ENCODE peak calls at places on chromosomes 5 and 9, in ten cellular contexts. S is mammary epithelial cell, C is breast epithelium, V is prostate gland, I is thoracic aorta, A is transverse colon, E is psoas muscle, L is Panc1, N is tibial nerve, M is esophagus squamous epithelium. W is an unnamed sample. For H3K36me3, the result is how much of the 10 kb centered on the place peaks cover.

GRCh38 chr5:102453716-102454115 is 45.1 kb downstream of the SLCO6A1 start:
- DNase-seq in M (no peak), A (no peak), L (no peak), E (no peak), V (no peak), N (no peak), I (no peak), C (no peak), S (no peak), W (no peak)

GRCh38 chr5:159456261-159456660 is 126.0 kb upstream of the IL12B start:
- DNase-seq in V (no peak), A (no peak), L (no peak), C (no peak), E (no peak), S (no peak), N (no peak), M (no peak), I (no peak), W (no peak)

GRCh38 chr9:101480386-101480785 is 44.8 kb upstream of the ALDOB start:
- DNase-seq in N (no peak), M (no peak), I (no peak), L (no peak), S (peak), A (peak), C (no peak), V (peak), E (no peak), W (no peak)

GRCh38 chr9:113355197-113355596 is 5.9 kb downstream of the BSPRY start:
- DNase-seq in M (no peak), E (no peak), C (no peak), V (no peak), I (no peak), N (no peak), S (no peak), L (no peak), A (no peak), W (no peak)

GRCh38 chr9:71737455-71737854 is 30.9 kb downstream of the CEMIP2 start:
- DNase-seq in C (no peak), N (no peak), I (no peak), M (no peak), E (no peak), A (peak), L (no peak), S (peak), V (no peak), W (no peak)

GRCh38 chr5:41201082-41201772 is 12.1 kb downstream of the C6 start:
- DNase-seq in S (no peak), M (no peak), L (no peak), E (no peak), A (no peak), I (no peak), C (no peak), V (no peak), N (no peak), W (no peak)

GRCh38 chr5:133412661-133413060 is 199.7 kb downstream of the FSTL4 start:
- DNase-seq in C (no peak), S (no peak), A (no peak), I (no peak), N (no peak), E (no peak), L (no peak), M (no peak), V (no peak), W (no peak)

GRCh38 chr5:33438996-33439395 is 1.8 kb upstream of the TARS1 start:
- DNase-seq in E (no peak), S (no peak), L (no peak), M (no peak), I (no peak), N (no peak), V (no peak), C (no peak), A (no peak), W (no peak)

GRCh38 chr9:114898741-114899140 is 31.6 kb downstream of the TNFSF8 start:
- DNase-seq in N (no peak), C (no peak), I (no peak), L (no peak), S (no peak), A (peak), V (no peak), E (no peak), M (peak), W (peak)

GRCh38 chr5:168790037-168790635 is 211.0 kb upstream of the PANK3 start:
- DNase-seq in M (no peak), C (no peak), V (no peak), S (no peak), I (no peak), E (no peak), N (no peak), A (no peak), L (no peak), W (no peak)

GRCh38 chr9:120937127-120937526 is 10.5 kb upstream of the TRAF1 start:
- DNase-seq in M (no peak), A (no peak), L (no peak), C (no peak), V (no peak), I (no peak), N (no peak), S (no peak), E (peak), W (no peak)

GRCh38 chr5:156103116-156103860 is 223.7 kb upstream of the SGCD start:
- DNase-seq in M (no peak), S (no peak), V (no peak), A (no peak), I (no peak), E (no peak), L (no peak), N (no peak), C (no peak), W (no peak)

GRCh38 chr5:115068239-115069086 is 101.2 kb downstream of the TRIM36 start:
- DNase-seq in S (peak), M (no peak), A (no peak), C (no peak), I (no peak), L (no peak), V (no peak), N (no peak), E (no peak), W (no peak)

GRCh38 chr5:89243611-89244010 is 360.6 kb upstream of the MEF2C start:
- DNase-seq in E (no peak), L (no peak), V (no peak), N (no peak), I (no peak), A (no peak), S (no peak), C (no peak), M (no peak), W (no peak)

GRCh38 chr5:34749431-34749872 is 89.5 kb upstream of the TTC23L start:
- DNase-seq in E (no peak), S (no peak), L (no peak), A (no peak), I (no peak), M (no peak), C (no peak), V (no peak), N (no peak), W (no peak)

GRCh38 chr9:95079461-95079860 is 238.0 kb downstream of the FANCC start:
- DNase-seq in A (no peak), M (no peak), S (no peak), I (no peak), N (no peak), E (no peak), C (no peak), L (no peak), V (no peak), W (no peak)

GRCh38 chr5:108727154-108727638 is 20.5 kb upstream of the FER start:
- DNase-seq in E (no peak), M (no peak), S (no peak), L (no peak), V (peak), A (peak), I (no peak), N (no peak), C (peak), W (no peak)

GRCh38 chr5:165209101-165209727 is 1703.8 kb downstream of the MAT2B start:
- DNase-seq in I (no peak), N (no peak), M (no peak), S (peak), V (no peak), A (no peak), E (no peak), C (no peak), L (peak), W (no peak)

GRCh38 chr5:171309526-171310333 is 682 bp downstream of the TLX3 start:
- DNase-seq in S (no peak), V (no peak), L (no peak), I (no peak), M (no peak), A (peak), E (peak), C (no peak), N (no peak), W (peak)

GRCh38 chr9:83106272-83106671 is 43.3 kb upstream of the RASEF start:
- DNase-seq in A (no peak), L (no peak), N (no peak), S (no peak), C (no peak), M (no peak), V (no peak), E (no peak), I (no peak), W (no peak)

GRCh38 chr5:1159774-1160406 is 41.5 kb upstream of the SLC6A19 start:
- DNase-seq in N (no peak), M (no peak), C (no peak), S (no peak), V (no peak), I (no peak), E (no peak), L (no peak), A (no peak), W (no peak)

GRCh38 chr9:133600747-133601146 is 8.4 kb downstream of the FAM163B start:
- DNase-seq in N (no peak), C (no peak), I (no peak), V (no peak), M (no peak), S (no peak), E (no peak), L (no peak), A (no peak), W (no peak)

GRCh38 chr9:71793386-71794105 is 25.2 kb upstream of the CEMIP2 start:
- DNase-seq in L (no peak), E (no peak), N (no peak), C (no peak), S (no peak), M (no peak), A (no peak), I (no peak), V (no peak), W (no peak)

GRCh38 chr5:74521401-74521800 is 119.1 kb downstream of the ENC1 start:
- DNase-seq in E (no peak), L (no peak), M (no peak), S (no peak), C (no peak), A (no peak), N (no peak), V (no peak), I (no peak), W (no peak)

GRCh38 chr9:128414461-128414860 is 6.2 kb upstream of the CERCAM start:
- DNase-seq in N (no peak), S (no peak), I (no peak), M (no peak), V (no peak), L (no peak), C (no peak), A (no peak), E (no peak), W (no peak)

GRCh38 chr9:129885670-129886106 is 50.4 kb downstream of the USP20 start:
- DNase-seq in M (peak), E (peak), I (peak), S (peak), C (peak), N (peak), L (peak), V (peak), A (peak), W (peak)

GRCh38 chr9:135353935-135354334 is 125.6 kb upstream of the PPP1R26 start:
- DNase-seq in C (no peak), M (no peak), S (no peak), V (no peak), E (no peak), L (no peak), A (no peak), I (no peak), N (no peak), W (no peak)

GRCh38 chr5:115543931-115544370 is 624 bp downstream of the FEM1C start:
- DNase-seq in C (peak), M (no peak), E (peak), I (no peak), S (peak), L (no peak), A (peak), V (peak), N (peak), W (no peak)

GRCh38 chr9:77783518-77783917 is 135.4 kb upstream of the GNA14 start:
- DNase-seq in M (no peak), E (no peak), S (no peak), C (no peak), L (no peak), N (no peak), A (no peak), I (no peak), V (no peak), W (no peak)

GRCh38 chr5:3994635-3995034 is 399.0 kb downstream of the IRX1 start:
- DNase-seq in E (no peak), L (no peak), I (no peak), V (no peak), C (no peak), M (no peak), S (no peak), N (no peak), A (no peak), W (no peak)

GRCh38 chr9:80885894-80886293 is 803.5 kb downstream of the TLE1 start:
- DNase-seq in C (no peak), E (no peak), V (no peak), M (no peak), I (no peak), A (no peak), S (no peak), L (no peak), N (no peak), W (no peak)

GRCh38 chr5:175573493-175574269 is 84.2 kb upstream of the HRH2 start:
- DNase-seq in M (no peak), L (no peak), E (no peak), A (no peak), I (no peak), N (no peak), V (no peak), C (no peak), S (no peak), W (peak)

GRCh38 chr5:59188415-59189225 is 605.7 kb downstream of the RAB3C start:
- DNase-seq in V (peak), I (no peak), E (peak), C (peak), A (peak), S (peak), M (no peak), L (no peak), N (peak), W (peak)

GRCh38 chr5:137825165-137825564 is 42.5 kb upstream of the MYOT start:
- DNase-seq in V (no peak), I (no peak), S (no peak), A (no peak), M (no peak), N (no peak), L (peak), E (no peak), C (no peak), W (no peak)

GRCh38 chr9:87884578-87885459 is 2.1 kb downstream of the SPATA31E1 start:
- DNase-seq in I (no peak), E (peak), A (no peak), S (no peak), M (no peak), V (peak), L (no peak), N (no peak), C (no peak), W (no peak)

GRCh38 chr5:59036274-59036961 is 453.5 kb downstream of the RAB3C start:
- DNase-seq in N (no peak), E (peak), S (peak), A (peak), V (peak), L (peak), C (no peak), I (no peak), M (no peak), W (peak)

GRCh38 chr9:119961774-119962408 is 592.7 kb upstream of the BRINP1 start:
- DNase-seq in C (no peak), V (no peak), N (no peak), I (no peak), S (no peak), A (peak), L (no peak), M (no peak), E (peak), W (no peak)

GRCh38 chr5:167573274-167574127 is 717.9 kb upstream of the WWC1 start:
- DNase-seq in I (no peak), V (peak), E (no peak), M (no peak), A (no peak), C (no peak), L (no peak), S (peak), N (no peak), W (no peak)

GRCh38 chr9:86550411-86550810 is 196.2 kb upstream of the TUT7 start:
- DNase-seq in A (no peak), S (no peak), L (no peak), V (no peak), I (no peak), E (no peak), C (no peak), M (no peak), N (no peak), W (no peak)

DNA sequence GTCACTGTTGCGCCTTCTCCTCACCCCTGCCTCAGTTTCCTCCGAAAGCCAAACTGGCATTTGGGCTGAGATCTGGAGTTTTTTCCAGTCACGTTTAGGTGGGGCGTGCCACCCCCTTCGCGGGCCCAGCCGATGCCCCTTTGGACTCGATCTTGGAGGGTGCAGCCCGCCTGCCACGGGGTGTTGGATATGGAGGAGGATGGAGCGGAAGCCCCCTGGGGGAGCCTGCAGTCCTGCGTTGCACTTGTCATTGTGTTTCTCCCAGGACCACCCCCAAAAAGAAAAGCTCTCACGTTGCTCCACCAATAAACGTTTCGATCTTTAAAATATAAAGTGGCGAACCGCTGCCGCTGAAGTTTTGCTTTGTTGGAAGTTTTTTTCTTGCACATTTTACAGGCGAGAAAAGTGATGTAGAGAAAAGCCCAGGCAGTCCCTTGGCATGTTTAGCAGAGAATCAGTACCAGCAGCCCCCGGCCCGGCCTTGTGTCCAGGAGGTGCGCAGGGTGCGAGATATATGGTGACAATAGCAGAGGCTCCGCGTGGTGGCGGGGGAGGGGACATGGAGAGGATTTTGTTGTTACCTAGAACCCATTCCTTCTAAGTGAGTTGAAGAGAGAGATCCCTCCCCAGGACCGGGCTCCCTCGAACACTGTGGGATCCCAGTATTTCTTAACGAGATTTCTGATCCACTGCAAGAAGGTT is 681 bp downstream of the F2R start:
- DNase-seq in I (no peak), V (no peak), M (no peak), A (no peak), C (no peak), S (no peak), L (no peak), N (no peak), E (no peak), W (peak)
- H3K4me3 ChIP-seq in I (peak), V (peak), M (peak), A (peak), C (peak), S (peak), L (peak), N (peak), E (peak), W (peak)

DNA sequence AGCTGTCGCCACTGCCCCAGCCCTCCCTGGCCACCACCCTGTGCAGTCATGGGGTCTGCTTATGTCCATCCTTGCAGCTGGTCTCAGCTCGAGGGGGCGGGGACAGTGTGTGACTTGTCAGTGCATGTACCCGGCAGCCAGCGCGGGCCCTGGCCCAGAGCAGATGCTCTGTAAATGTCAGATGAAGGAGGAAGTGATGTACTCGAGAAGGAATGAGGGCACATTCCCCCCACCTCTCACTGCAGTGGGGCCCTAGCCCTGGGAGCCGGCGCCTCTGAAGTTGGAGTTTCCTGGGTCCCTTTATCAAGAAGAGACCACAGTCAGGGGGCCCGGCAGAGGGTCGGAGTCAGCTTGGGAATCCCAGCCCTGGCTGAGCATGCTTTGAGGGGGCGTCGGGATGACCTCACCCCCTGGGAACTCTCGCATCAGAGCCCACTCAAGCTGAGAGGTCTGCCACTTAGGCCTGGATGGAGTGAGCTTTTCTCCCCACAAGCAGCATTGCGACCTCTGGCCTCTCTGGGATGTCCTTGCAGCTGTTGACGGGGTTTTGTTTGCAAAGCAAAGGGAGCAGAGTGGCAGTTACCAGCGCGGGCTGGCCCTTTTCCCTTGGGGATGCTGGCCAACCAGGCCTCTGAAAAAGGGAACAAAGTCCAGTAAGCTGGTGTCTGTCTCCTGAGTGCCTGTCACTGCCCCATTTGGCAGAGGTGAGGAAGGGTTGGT is 19.0 kb downstream of the NEURL1B start:
- DNase-seq in S (peak), N (peak), L (no peak), I (peak), V (peak), M (no peak), C (peak), A (peak), E (peak), W (peak)
- TF ChIP-seq CTCF in S (no peak), N (no peak), L (no peak), I (no peak), V (no peak), M (no peak), C (no peak), A (no peak), E (no peak), W (no peak)

DNA sequence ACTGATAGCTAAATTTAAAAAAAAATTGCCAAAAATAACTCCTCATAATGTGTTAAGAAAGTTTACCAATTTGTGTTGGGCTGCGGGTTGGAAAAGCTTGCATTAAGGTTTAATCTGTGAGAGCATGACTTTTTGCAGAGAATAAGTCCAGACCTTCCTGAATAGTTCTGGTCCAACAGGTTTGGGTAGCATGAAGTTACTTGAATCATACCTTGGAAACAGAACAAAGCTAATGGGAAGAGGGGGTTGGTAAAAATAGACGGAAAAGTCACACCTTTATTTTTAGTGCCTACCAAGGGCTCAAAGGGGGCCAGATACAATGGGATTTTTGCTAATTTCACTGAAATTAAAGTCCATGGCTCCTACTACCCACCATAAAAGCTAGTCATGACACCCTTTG is 17.1 kb upstream of the MATR3 start:
- DNase-seq in A (no peak), N (no peak), E (no peak), M (no peak), I (no peak), C (no peak), S (peak), V (peak), L (no peak), W (no peak)
- H3K36me3 ChIP-seq in A (under half), N (under half), E (under half), M (under half), I (under half), C (under half), S (under half), V (under half), L (under half), W (under half)

DNA sequence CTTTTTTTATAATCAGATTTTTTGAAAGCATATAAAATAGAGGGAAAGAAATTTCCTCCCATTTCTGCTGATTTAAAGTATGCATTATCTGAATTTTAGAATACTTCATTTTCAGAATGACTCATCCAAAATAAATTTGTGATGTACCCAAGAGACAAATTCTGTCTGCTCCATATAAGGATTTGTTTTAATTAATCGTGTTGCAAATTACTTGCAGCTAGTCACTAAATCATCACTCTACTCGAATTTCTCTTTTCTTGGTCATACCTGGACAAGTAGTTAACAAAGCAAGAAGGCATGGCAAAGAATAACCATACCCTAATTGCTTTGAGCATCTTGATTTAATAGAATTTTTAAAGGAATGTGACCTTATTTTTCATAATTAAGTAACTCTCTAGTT is 284.1 kb upstream of the GRAMD2B start:
- DNase-seq in S (no peak), L (no peak), N (no peak), M (no peak), C (no peak), I (no peak), V (no peak), A (no peak), E (no peak), W (no peak)
- H3K4me3 ChIP-seq in S (no peak), L (no peak), N (no peak), M (no peak), C (no peak), I (no peak), V (no peak), A (no peak), E (no peak), W (no peak)